ENCODE peak calls at places on chromosomes 13 and 19, in four cellular contexts. Z is PC-3, W is lung microvascular endothelial cell, G is RWPE1. J is an unnamed sample.

GRCh38 chr13:90770334-90770733 is 577.2 kb upstream of the MIR17HG start:
- DNase-seq in Z (no peak), W (no peak), G (no peak), J (no peak)

GRCh38 chr13:101757446-101758039 is 305.1 kb downstream of the ITGBL1 start:
- DNase-seq in Z (peak), W (peak), G (peak), J (peak)

GRCh38 chr19:14890616-14891379 is 4.9 kb upstream of the OR7A17 start:
- DNase-seq in Z (no peak), W (no peak), G (no peak), J (no peak)

GRCh38 chr13:30017880-30018279 is 167.5 kb upstream of the UBL3 start:
- DNase-seq in Z (no peak), W (no peak), G (no peak), J (peak)

GRCh38 chr13:96958286-96958891 is 35.9 kb downstream of the OXGR1 start:
- DNase-seq in Z (peak), W (peak), G (peak), J (peak)

GRCh38 chr19:16262618-16263017 is 62.0 kb upstream of the KLF2 start:
- DNase-seq in Z (no peak), W (no peak), G (no peak), J (no peak)

GRCh38 chr13:80550856-80551532 is 210.1 kb upstream of the SPRY2 start:
- DNase-seq in Z (no peak), W (no peak), G (no peak), J (no peak)

GRCh38 chr19:49094505-49095482 is 9.5 kb downstream of the SNRNP70 start:
- DNase-seq in Z (no peak), W (peak), G (no peak), J (no peak)

GRCh38 chr13:113835461-113836274 is 28.2 kb downstream of the GAS6 start:
- DNase-seq in Z (peak), W (no peak), G (no peak), J (peak)

GRCh38 chr13:111262281-111262680 is 58.2 kb upstream of the TEX29 start:
- DNase-seq in Z (no peak), W (no peak), G (no peak), J (no peak)

GRCh38 chr13:40191186-40191980 is 475.1 kb downstream of the FOXO1 start:
- DNase-seq in Z (no peak), W (no peak), G (no peak), J (no peak)

GRCh38 chr19:55508120-55508519 is 19.9 kb downstream of the SSC5D start:
- DNase-seq in Z (no peak), W (no peak), G (no peak), J (no peak)

GRCh38 chr19:56316728-56317127 is 2.1 kb upstream of the ZSCAN5A start:
- DNase-seq in Z (no peak), W (no peak), G (no peak), J (no peak)

GRCh38 chr19:45778010-45778671 is 4.1 kb downstream of the DMPK start:
- DNase-seq in Z (no peak), W (no peak), G (no peak), J (no peak)

GRCh38 chr13:20198781-20199180 is 6.0 kb upstream of the GJB2 start:
- DNase-seq in Z (peak), W (no peak), G (no peak), J (peak)

GRCh38 chr19:23420824-23421223 is 25.6 kb upstream of the ZNF91 start:
- DNase-seq in Z (no peak), W (no peak), G (no peak), J (no peak)

GRCh38 chr13:111521691-111522229 is 201.3 kb downstream of the TEX29 start:
- DNase-seq in Z (no peak), W (no peak), G (no peak), J (no peak)

GRCh38 chr19:47107953-47108746 is 5.4 kb downstream of the ZC3H4 start:
- DNase-seq in Z (peak), W (no peak), G (no peak), J (peak)

GRCh38 chr13:100297413-100297812 is 208.5 kb downstream of the PCCA start:
- DNase-seq in Z (no peak), W (no peak), G (no peak), J (no peak)

GRCh38 chr13:44746690-44747089 is 170.6 kb upstream of the TSC22D1 start:
- DNase-seq in Z (no peak), W (no peak), G (no peak), J (no peak)

GRCh38 chr13:44921931-44922758 is 67.1 kb downstream of the NUFIP1 start:
- DNase-seq in Z (peak), W (peak), G (peak), J (peak)

GRCh38 chr13:21086929-21087328 is 25.5 kb upstream of the LATS2 start:
- DNase-seq in Z (no peak), W (no peak), G (no peak), J (no peak)

GRCh38 chr19:56956503-56957226 is 116.1 kb upstream of the PEG3 start:
- DNase-seq in Z (no peak), W (no peak), G (no peak), J (no peak)

GRCh38 chr13:104705031-104705750 is 1639.0 kb upstream of the SLC10A2 start:
- DNase-seq in Z (no peak), W (no peak), G (no peak), J (no peak)

GRCh38 chr13:111328803-111329410 is 8.5 kb downstream of the TEX29 start:
- DNase-seq in Z (no peak), W (no peak), G (no peak), J (no peak)

GRCh38 chr19:4071610-4072009 is 4.9 kb upstream of the ZBTB7A start:
- DNase-seq in Z (no peak), W (no peak), G (no peak), J (no peak)

GRCh38 chr19:343941-344624 is 513 bp downstream of the MIER2 start:
- DNase-seq in Z (no peak), W (peak), G (peak), J (no peak)

J was measured in DMS53.